ENCODE peak calls at places on chromosomes 6 and 20, in nine cellular contexts. S, U, Z, F, Y, A, L, O and X are unnamed samples.

GRCh38 chr20:62644044-62644795 is 1.9 kb downstream of the SLCO4A1 start:
- DNase-seq in Z (no peak), S (no peak), F (no peak), U (no peak), O (no peak), Y (no peak), L (no peak), A (no peak), X (no peak)

GRCh38 chr6:95959291-95959690 is 56.5 kb upstream of the FUT9 start:
- DNase-seq in Z (no peak), U (no peak), L (no peak), A (no peak), Y (no peak), S (no peak), O (no peak), F (no peak), X (no peak)

GRCh38 chr6:53154071-53154470 is 5.4 kb upstream of the GCM1 start:
- DNase-seq in F (no peak), Y (no peak), Z (no peak), U (no peak), A (no peak), S (no peak), L (no peak), O (no peak), X (no peak)

GRCh38 chr6:159521962-159522361 is 171.1 kb downstream of the SOD2 start:
- DNase-seq in O (no peak), Y (no peak), A (no peak), S (no peak), L (no peak), U (no peak), F (no peak), Z (no peak), X (no peak)

GRCh38 chr6:307065-307814 is 15.0 kb downstream of the DUSP22 start:
- DNase-seq in Y (peak), F (no peak), O (no peak), A (no peak), Z (no peak), U (no peak), S (no peak), L (no peak), X (no peak)

GRCh38 chr6:70413829-70414494 is 654 bp downstream of the FAM135A start:
- DNase-seq in Z (peak), O (peak), U (no peak), A (no peak), Y (no peak), F (no peak), S (peak), L (peak), X (no peak)

GRCh38 chr6:169803291-169803811 is 51.9 kb downstream of the ERMARD start:
- DNase-seq in A (no peak), O (no peak), Z (no peak), S (peak), F (no peak), U (no peak), L (no peak), Y (no peak), X (peak)

GRCh38 chr6:63660737-63661136 is 25.1 kb downstream of the PHF3 start:
- DNase-seq in A (no peak), U (no peak), F (no peak), L (no peak), Z (no peak), S (no peak), Y (no peak), O (no peak), X (no peak)

GRCh38 chr6:93581371-93581770 is 162.0 kb upstream of the EPHA7 start:
- DNase-seq in O (no peak), A (no peak), L (no peak), F (no peak), Y (no peak), Z (no peak), S (no peak), U (no peak), X (no peak)

GRCh38 chr6:36386495-36387439 is 702 bp downstream of the ETV7 start:
- DNase-seq in Y (peak), U (peak), L (no peak), A (no peak), F (peak), S (no peak), O (peak), Z (peak), X (no peak)

GRCh38 chr6:39891976-39892375 is 42.3 kb downstream of the MOCS1 start:
- DNase-seq in A (no peak), U (peak), F (no peak), L (no peak), S (no peak), Z (peak), O (peak), Y (no peak), X (no peak)

GRCh38 chr6:78911218-78911617 is 43.9 kb downstream of the IRAK1BP1 start:
- DNase-seq in Y (no peak), L (no peak), U (no peak), Z (no peak), O (no peak), F (no peak), A (no peak), S (no peak), X (no peak)

GRCh38 chr6:20846602-20847028 is 312.4 kb downstream of the CDKAL1 start:
- DNase-seq in F (peak), U (peak), L (no peak), S (no peak), O (peak), Y (no peak), A (no peak), Z (peak), X (peak)

DNA sequence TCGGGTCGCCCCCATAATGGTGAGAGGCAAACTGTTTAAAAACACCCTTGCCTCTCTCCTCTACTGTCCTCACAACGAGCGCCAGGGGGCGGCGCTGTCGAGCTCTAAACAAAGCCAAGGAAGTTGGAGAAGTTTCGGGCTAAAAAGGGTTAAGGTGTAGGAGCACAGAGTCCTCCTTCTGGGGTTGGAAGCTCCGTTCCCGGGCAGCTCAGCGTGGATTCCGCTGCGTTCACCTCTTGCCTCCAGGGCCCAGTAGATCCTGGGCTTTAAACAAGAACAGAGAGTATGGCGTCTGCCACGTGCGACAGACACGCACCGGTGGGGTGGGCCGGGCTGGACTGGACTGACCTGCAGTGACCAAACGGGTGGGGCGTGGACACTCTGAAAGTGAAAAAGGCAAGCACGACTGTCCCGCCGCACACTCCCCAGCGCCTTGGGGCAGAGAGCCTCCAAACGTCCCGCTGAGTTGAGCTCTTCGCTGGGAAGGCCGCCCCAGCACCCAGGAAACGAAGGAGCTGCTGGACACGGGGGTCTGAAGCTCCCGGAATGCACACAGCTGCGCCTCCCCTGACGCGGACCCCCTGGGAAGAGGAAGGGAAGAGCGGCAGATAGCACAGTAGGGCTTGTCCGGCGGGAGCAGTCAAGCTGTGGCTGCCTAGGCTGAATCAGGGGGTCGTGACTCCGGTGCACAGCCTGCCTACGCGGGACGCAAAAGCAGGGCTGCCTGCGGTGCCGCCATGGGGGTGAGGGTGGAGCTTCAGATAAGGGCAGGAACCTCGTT is 1.6 kb upstream of the THBD start:
- DNase-seq in F (peak), A (peak), Z (peak), U (peak), Y (peak), S (no peak), O (peak), L (no peak), X (no peak)
- H3K4me3 ChIP-seq in F (peak), A (peak), Z (peak), U (peak), Y (peak), S (no peak), O (peak), L (no peak), X (no peak)

GRCh38 chr6:151284012-151284411 is 44.2 kb downstream of the AKAP12 start:
- DNase-seq in Z (no peak), L (no peak), U (no peak), A (no peak), O (no peak), F (no peak), Y (no peak), S (no peak), X (no peak)

GRCh38 chr6:151288711-151289398 is 49.1 kb downstream of the AKAP12 start:
- DNase-seq in U (no peak), Y (no peak), S (no peak), F (no peak), O (no peak), Z (no peak), L (no peak), A (no peak), X (no peak)

GRCh38 chr6:151286192-151286591 is 46.4 kb downstream of the AKAP12 start:
- DNase-seq in O (no peak), A (no peak), L (no peak), Y (peak), S (no peak), Z (no peak), F (no peak), U (no peak), X (no peak)

GRCh38 chr6:151285121-151285520 is 45.4 kb downstream of the AKAP12 start:
- DNase-seq in A (no peak), Z (peak), Y (peak), O (peak), F (peak), L (no peak), U (peak), S (no peak), X (no peak)

GRCh38 chr6:151284431-151285060 is 44.8 kb downstream of the AKAP12 start:
- DNase-seq in O (no peak), Y (no peak), A (no peak), L (no peak), F (no peak), U (no peak), S (no peak), Z (peak), X (no peak)
- H3K4me3 ChIP-seq in O (no peak), Y (no peak), A (no peak), L (no peak), F (no peak), U (no peak), S (no peak), Z (peak), X (no peak)

DNA sequence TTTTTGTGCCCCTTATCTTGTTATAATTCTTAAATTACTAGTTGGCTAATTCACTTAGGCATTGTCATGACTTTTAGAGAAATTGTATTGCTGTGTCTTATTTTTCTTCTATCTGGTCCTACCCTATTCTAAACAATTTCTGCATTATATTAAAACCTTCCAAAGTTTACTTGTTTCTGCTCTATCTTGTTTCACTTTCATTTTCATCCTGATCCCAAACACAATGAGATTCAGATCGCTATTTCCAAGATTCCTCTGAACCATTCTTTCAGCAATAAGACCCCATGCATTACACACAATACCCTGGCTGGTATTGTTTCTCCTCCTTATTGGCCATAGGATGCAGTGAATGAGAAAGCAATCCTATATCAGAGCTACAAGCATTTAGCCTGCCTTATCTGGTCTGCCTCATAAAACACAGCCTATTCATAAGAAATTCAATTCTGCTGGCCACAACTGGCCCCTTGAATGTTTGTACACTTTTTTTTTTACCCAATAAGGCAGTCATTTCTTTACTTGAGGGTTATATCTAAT is 69.9 kb upstream of the POU3F2 start:
- DNase-seq in S (peak), O (no peak), A (no peak), Y (no peak), Z (peak), L (no peak), F (peak), U (peak), X (no peak)
- H3K4me3 ChIP-seq in S (peak), O (no peak), A (peak), Y (no peak), Z (peak), L (no peak), F (peak), U (peak), X (peak)

GRCh38 chr6:11431455-11431937 is 106.1 kb upstream of the TMEM170B start:
- DNase-seq in L (no peak), Z (no peak), O (no peak), F (no peak), A (no peak), U (peak), S (no peak), Y (no peak), X (no peak)

GRCh38 chr6:11428351-11428750 is 109.2 kb upstream of the TMEM170B start:
- DNase-seq in Z (no peak), Y (no peak), O (no peak), A (no peak), F (no peak), S (no peak), U (no peak), L (no peak), X (no peak)

GRCh38 chr6:11428895-11429294 is 108.7 kb upstream of the TMEM170B start:
- DNase-seq in F (peak), Y (no peak), A (no peak), L (no peak), S (no peak), U (peak), Z (peak), O (peak), X (no peak)

GRCh38 chr6:11429577-11429976 is 108.0 kb upstream of the TMEM170B start:
- DNase-seq in Z (no peak), A (no peak), S (no peak), L (no peak), O (no peak), Y (no peak), F (peak), U (no peak), X (no peak)

DNA sequence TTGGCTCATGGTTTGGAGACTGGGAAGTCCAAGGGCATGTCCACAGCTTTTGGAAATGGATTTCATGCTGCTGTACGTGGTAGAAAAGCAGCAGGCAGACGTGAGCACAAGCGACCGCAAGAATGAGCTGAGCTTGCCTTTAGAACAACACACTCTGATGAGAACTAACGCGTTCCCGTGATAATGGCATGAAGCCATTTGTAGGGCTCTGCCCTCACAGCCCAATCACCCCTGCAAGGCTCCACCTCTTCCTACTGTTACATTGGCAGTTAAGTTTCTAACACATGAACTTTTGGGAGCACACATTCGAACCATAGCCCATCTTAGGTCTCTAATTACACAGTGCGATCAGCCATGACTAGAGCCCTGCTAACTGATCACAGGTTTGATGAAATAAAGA is 107.5 kb upstream of the TMEM170B start:
- DNase-seq in U (no peak), Z (no peak), F (peak), A (no peak), O (no peak), L (no peak), Y (no peak), S (no peak), X (no peak)
- H3K4me3 ChIP-seq in U (no peak), Z (no peak), F (no peak), A (no peak), O (no peak), L (no peak), Y (no peak), S (no peak), X (no peak)

DNA sequence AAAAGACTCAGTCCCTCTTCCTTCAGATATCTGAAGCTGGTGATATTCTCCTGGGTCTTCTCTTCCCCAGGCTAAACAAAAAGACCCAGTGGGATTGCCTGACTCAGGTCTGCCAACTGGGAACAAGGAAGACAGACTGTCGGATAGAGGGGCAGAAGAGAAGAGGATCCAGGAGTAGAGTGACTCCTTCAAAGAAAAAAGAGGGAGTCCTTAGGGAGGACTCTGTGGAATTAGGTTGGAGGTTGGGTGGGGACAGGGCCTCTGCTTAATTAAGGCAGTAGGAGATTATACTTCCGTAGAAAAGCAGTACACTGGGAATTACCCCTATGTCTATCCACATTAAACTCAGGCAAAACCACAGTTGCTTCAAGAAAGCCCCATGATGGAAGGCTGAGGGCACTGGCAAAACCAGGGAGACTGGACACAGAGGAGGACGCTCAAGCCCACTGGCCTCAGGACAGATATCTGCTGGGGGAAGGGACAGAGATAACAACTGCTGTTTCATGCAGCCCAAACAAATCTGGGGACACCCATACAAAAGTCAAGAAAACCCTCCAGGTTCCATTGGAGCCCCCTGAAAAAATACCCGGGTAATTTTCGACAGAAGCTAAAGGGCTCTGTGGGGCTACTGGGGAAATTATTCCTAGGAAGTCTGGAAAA is 5.7 kb downstream of the BCL2L1 start:
- DNase-seq in F (no peak), Z (no peak), A (no peak), U (no peak), O (no peak), S (no peak), Y (no peak), L (no peak), X (no peak)
- H3K4me3 ChIP-seq in F (no peak), Z (peak), A (peak), U (no peak), O (no peak), S (peak), Y (peak), L (peak), X (no peak)

GRCh38 chr6:155418017-155418749 is 37.5 kb downstream of the NOX3 start:
- DNase-seq in Z (peak), Y (peak), A (peak), F (peak), L (peak), O (peak), S (peak), U (peak), X (no peak)
- H3K4me3 ChIP-seq in Z (peak), Y (peak), A (peak), F (peak), L (peak), O (no peak), S (peak), U (peak), X (no peak)